ENCODE peak calls at places on chromosomes 13 and 19, in seven cellular contexts. B is fibroblast of lung, X is OCI-LY7, F is colonic mucosa, P is Peyer's patch, Q is thyroid gland, U is transverse colon. Z is an unnamed sample.

GRCh38 chr19:46069841-46070341 is 29.1 kb upstream of the IGFL4 start:
- DNase-seq in B (peak; percentile 96), X (no peak), F (no peak), P (no peak), Q (no peak), U (no peak), Z (no peak)

GRCh38 chr19:29325241-29325975 is 112.5 kb upstream of the UQCRFS1 start:
- DNase-seq in B (no peak), X (peak; percentile 85), F (no peak), P (no peak), Q (no peak), U (no peak), Z (no peak)

GRCh38 chr13:95677564-95678386 is 836 bp downstream of the DNAJC3 start:
- DNase-seq in B (peak; percentile 31), X (peak; percentile 0), F (peak; percentile 57), P (peak; percentile 45), Q (no peak), U (peak; percentile 63), Z (no peak)

GRCh38 chr19:43425567-43426392 is 11.1 kb downstream of the TEX101 start:
- DNase-seq in B (peak; percentile 19), X (peak; percentile 7), F (peak; percentile 93), P (no peak), Q (no peak), U (peak; percentile 92), Z (no peak)

GRCh38 chr19:8212212-8212611 is 3.0 kb downstream of the CERS4 start:
- DNase-seq in B (no peak), X (no peak), F (no peak), P (no peak), Q (no peak), U (no peak), Z (no peak)

GRCh38 chr19:10686661-10687517 is 14.3 kb upstream of the QTRT1 start:
- DNase-seq in B (peak; percentile 30), X (no peak), F (no peak), P (no peak), Q (no peak), U (no peak), Z (no peak)

GRCh38 chr13:65855276-65855675 is 1374.9 kb downstream of the PCDH9 start:
- DNase-seq in B (peak; percentile 54), X (no peak), F (no peak), P (no peak), Q (no peak), U (no peak), Z (no peak)

GRCh38 chr19:4234142-4234861 is 5.0 kb downstream of the EBI3 start:
- DNase-seq in B (no peak), X (no peak), F (no peak), P (no peak), Q (no peak), U (no peak), Z (no peak)

GRCh38 chr19:58520257-58520599 is 618 bp upstream of the ZBTB45 start:
- DNase-seq in B (no peak), X (no peak), F (no peak), P (no peak), Q (no peak), U (no peak), Z (no peak)

GRCh38 chr13:20877902-20878301 is 24.6 kb downstream of the XPO4 start:
- DNase-seq in B (no peak), X (no peak), F (no peak), P (no peak), Q (peak; percentile 50), U (no peak), Z (no peak)

GRCh38 chr13:20882206-20882605 is 20.3 kb downstream of the XPO4 start:
- DNase-seq in B (no peak), X (no peak), F (no peak), P (no peak), Q (no peak), U (no peak), Z (no peak)
- H3K27ac ChIP-seq in B (no peak overlapping the region), X (no peak overlapping the region), F (no peak overlapping the region), P (no peak overlapping the region), Q (no peak overlapping the region), U (no peak overlapping the region), Z (no peak overlapping the region)

GRCh38 chr13:79445968-79446645 is 34.8 kb upstream of the NDFIP2 start:
- DNase-seq in B (no peak), X (no peak), F (no peak), P (no peak), Q (no peak), U (no peak), Z (peak; percentile 8)
- TF ChIP-seq CTCF in B (no peak), X (no peak), F (no peak), P (no peak), Q (no peak), U (no peak), Z (no peak)

DNA sequence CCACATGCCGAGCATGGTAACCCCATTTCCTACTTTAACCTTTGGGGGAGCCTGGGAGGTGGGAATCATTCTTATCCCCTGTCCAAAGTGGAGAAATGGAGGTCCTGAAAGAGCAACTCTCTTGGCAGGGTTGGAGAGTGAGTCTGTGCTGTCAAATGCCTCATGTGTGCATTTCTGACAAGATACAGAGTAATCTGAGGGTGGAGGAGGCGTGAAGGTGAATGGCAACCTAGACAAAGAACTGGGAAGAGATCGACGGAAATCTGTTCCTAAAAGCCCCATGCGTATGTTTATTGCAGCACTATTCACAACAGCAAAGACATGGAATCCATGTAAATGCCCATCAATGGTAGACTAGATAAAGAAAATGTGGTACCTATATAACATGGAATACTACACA is 63.8 kb upstream of the USP29 start:
- DNase-seq in B (no peak), X (no peak), F (no peak), P (no peak), Q (no peak), U (no peak), Z (no peak)
- H3K9me3 ChIP-seq in B (no peaks in the 10 kb centered on the region), X (peaks cover 3% of the 10 kb centered on the region), F (no peaks in the 10 kb centered on the region), P (no peaks in the 10 kb centered on the region), Q (no peaks in the 10 kb centered on the region), U (no peaks in the 10 kb centered on the region), Z (peaks cover 16% of the 10 kb centered on the region)

GRCh38 chr13:113938246-113938645 is 35.6 kb downstream of the C13orf46 start:
- DNase-seq in B (no peak), X (no peak), F (no peak), P (no peak), Q (no peak), U (no peak), Z (no peak)
- H3K27ac ChIP-seq in B (no peak overlapping the region), X (no peak overlapping the region), F (no peak overlapping the region), P (no peak overlapping the region), Q (no peak overlapping the region), U (no peak overlapping the region), Z (no peak overlapping the region)

GRCh38 chr19:5557691-5558090 is 10.1 kb downstream of the TINCR start:
- DNase-seq in B (no peak), X (no peak), F (no peak), P (no peak), Q (no peak), U (no peak), Z (no peak)
- TF ChIP-seq CTCF in B (no peak), X (no peak), F (no peak), P (no peak), Q (no peak), U (no peak), Z (no peak)

DNA sequence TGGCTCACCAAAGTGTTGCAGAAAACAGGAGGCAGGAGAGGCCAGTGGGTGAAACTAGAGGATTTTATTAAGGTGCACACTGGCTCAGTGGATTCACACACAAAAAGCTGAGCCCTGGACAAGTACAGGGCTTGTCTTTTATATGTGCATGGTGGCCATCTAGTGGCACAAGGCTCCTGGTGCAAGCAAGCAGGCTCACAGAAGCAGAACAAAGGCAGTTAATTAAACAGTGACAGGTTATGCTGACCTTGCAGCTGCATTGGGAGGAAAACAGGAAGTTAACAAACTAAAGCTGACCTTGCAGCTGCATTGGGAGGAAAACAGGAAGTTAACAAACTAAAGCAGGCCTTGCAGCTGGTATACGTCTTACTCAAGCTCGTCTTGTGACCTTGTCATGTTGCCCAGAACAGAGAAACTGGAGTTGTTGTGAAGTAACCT is 65.3 kb upstream of the ZNF681 start:
- DNase-seq in B (peak; percentile 3), X (peak; percentile 96), F (peak; percentile 33), P (no peak), Q (no peak), U (peak; percentile 16), Z (no peak)
- H3K9me3 ChIP-seq in B (no peaks in the 10 kb centered on the region), X (peaks cover 68% of the 10 kb centered on the region), F (peaks cover 14% of the 10 kb centered on the region), P (peaks cover 26% of the 10 kb centered on the region), Q (no peaks in the 10 kb centered on the region), U (peaks cover 44% of the 10 kb centered on the region), Z (peaks cover 46% of the 10 kb centered on the region)

GRCh38 chr13:110683921-110684320 is 22.0 kb downstream of the CARS2 start:
- DNase-seq in B (no peak), X (no peak), F (no peak), P (no peak), Q (no peak), U (no peak), Z (no peak)

GRCh38 chr13:110682746-110683145 is 23.2 kb downstream of the CARS2 start:
- DNase-seq in B (no peak), X (no peak), F (no peak), P (no peak), Q (no peak), U (no peak), Z (no peak)

GRCh38 chr13:110680852-110681251 is 25.1 kb downstream of the CARS2 start:
- DNase-seq in B (peak; percentile 16), X (peak; percentile 35), F (no peak), P (no peak), Q (no peak), U (no peak), Z (peak; percentile 4)

GRCh38 chr13:110683203-110683883 is 22.6 kb downstream of the CARS2 start:
- DNase-seq in B (peak; percentile 19), X (no peak), F (no peak), P (no peak), Q (no peak), U (no peak), Z (no peak)

GRCh38 chr13:110681868-110682550 is 23.9 kb downstream of the CARS2 start:
- DNase-seq in B (no peak), X (no peak), F (no peak), P (no peak), Q (no peak), U (no peak), Z (no peak)
- H3K27ac ChIP-seq in B (no peak overlapping the region), X (no peak overlapping the region), F (no peak overlapping the region), P (no peak overlapping the region), Q (no peak overlapping the region), U (no peak overlapping the region), Z (no peak overlapping the region)

GRCh38 chr13:110817143-110817542 is 97.7 kb downstream of the ANKRD10 start:
- DNase-seq in B (no peak), X (no peak), F (no peak), P (no peak), Q (no peak), U (no peak), Z (no peak)
- TF ChIP-seq CTCF in B (no peak), X (no peak), F (no peak), P (no peak), Q (no peak), U (no peak), Z (no peak)